ENCODE peak calls at places on chromosomes 2 and 18, in six cellular contexts. One of them, this sample, is unnamed.

GRCh38 chr2:225670111-225670974 is 270.8 kb downstream of the NYAP2 start:
- DNase-seq in trophoblast cell: no peak
- DNase-seq in mesenchymal stem cell: peak; percentile 66
- DNase-seq in H1: no peak
- DNase-seq in neuronal stem cell: no peak
- DNase-seq in IMR-90: peak; percentile 74
- DNase-seq in this sample: peak; percentile 40

GRCh38 chr18:59123588-59124369 is 15.9 kb upstream of the SEC11C start:
- DNase-seq in neuronal stem cell: no peak
- DNase-seq in trophoblast cell: peak; percentile 61
- DNase-seq in mesenchymal stem cell: peak; percentile 62
- DNase-seq in H1: no peak
- DNase-seq in IMR-90: peak; percentile 94
- DNase-seq in this sample: no peak

GRCh38 chr2:216554755-216555154 is 56.1 kb downstream of the RPL37A start:
- DNase-seq in mesenchymal stem cell: no peak
- DNase-seq in trophoblast cell: no peak
- DNase-seq in neuronal stem cell: no peak
- DNase-seq in IMR-90: no peak
- DNase-seq in H1: no peak
- DNase-seq in this sample: no peak

GRCh38 chr18:32244863-32245262 is 55.0 kb downstream of the MEP1B start:
- DNase-seq in IMR-90: no peak
- DNase-seq in H1: no peak
- DNase-seq in neuronal stem cell: no peak
- DNase-seq in mesenchymal stem cell: no peak
- DNase-seq in trophoblast cell: no peak
- DNase-seq in this sample: no peak

GRCh38 chr2:224884188-224884587 is 158.1 kb downstream of the DOCK10 start:
- DNase-seq in H1: no peak
- DNase-seq in mesenchymal stem cell: peak; percentile 46
- DNase-seq in IMR-90: peak; percentile 35
- DNase-seq in trophoblast cell: no peak
- DNase-seq in neuronal stem cell: no peak
- DNase-seq in this sample: no peak

GRCh38 chr2:8682719-8683667 is 1.1 kb downstream of the ID2 start:
- DNase-seq in trophoblast cell: no peak
- DNase-seq in H1: no peak
- DNase-seq in IMR-90: peak; percentile 55
- DNase-seq in neuronal stem cell: peak; percentile 21
- DNase-seq in mesenchymal stem cell: peak; percentile 74
- DNase-seq in this sample: peak; percentile 43

GRCh38 chr2:240567872-240568677 is at the start of gene RNPEPL1:
- DNase-seq in trophoblast cell: peak; percentile 48
- DNase-seq in neuronal stem cell: no peak
- DNase-seq in H1: no peak
- DNase-seq in IMR-90: no peak
- DNase-seq in mesenchymal stem cell: peak; percentile 42
- DNase-seq in this sample: no peak

GRCh38 chr18:13086906-13087305 is 95.7 kb downstream of the CEP192 start:
- DNase-seq in neuronal stem cell: no peak
- DNase-seq in mesenchymal stem cell: no peak
- DNase-seq in trophoblast cell: no peak
- DNase-seq in H1: no peak
- DNase-seq in IMR-90: no peak
- DNase-seq in this sample: no peak

GRCh38 chr2:113703404-113704299 is 52.8 kb downstream of the SLC35F5 start:
- DNase-seq in mesenchymal stem cell: no peak
- DNase-seq in IMR-90: no peak
- DNase-seq in neuronal stem cell: no peak
- DNase-seq in H1: no peak
- DNase-seq in trophoblast cell: no peak
- DNase-seq in this sample: no peak

GRCh38 chr2:62576276-62576939 is 70.4 kb upstream of the TMEM17 start:
- DNase-seq in IMR-90: no peak
- DNase-seq in trophoblast cell: no peak
- DNase-seq in neuronal stem cell: no peak
- DNase-seq in H1: no peak
- DNase-seq in mesenchymal stem cell: peak; percentile 51
- DNase-seq in this sample: no peak

GRCh38 chr2:181038796-181039195 is 58.4 kb downstream of the UBE2E3 start:
- DNase-seq in H1: no peak
- DNase-seq in trophoblast cell: no peak
- DNase-seq in IMR-90: peak; percentile 72
- DNase-seq in mesenchymal stem cell: peak; percentile 2
- DNase-seq in neuronal stem cell: no peak
- DNase-seq in this sample: no peak

GRCh38 chr2:151302879-151303278 is 13.4 kb upstream of the NMI start:
- DNase-seq in IMR-90: peak; percentile 90
- DNase-seq in H1: no peak
- DNase-seq in neuronal stem cell: no peak
- DNase-seq in mesenchymal stem cell: peak; percentile 66
- DNase-seq in trophoblast cell: no peak
- DNase-seq in this sample: no peak

GRCh38 chr2:61434314-61434713 is 36.6 kb downstream of the USP34 start:
- DNase-seq in IMR-90: no peak
- DNase-seq in mesenchymal stem cell: no peak
- DNase-seq in H1: no peak
- DNase-seq in neuronal stem cell: no peak
- DNase-seq in trophoblast cell: no peak
- DNase-seq in this sample: no peak

GRCh38 chr2:36960773-36961172 is 5.6 kb downstream of the STRN start:
- DNase-seq in H1: no peak
- DNase-seq in neuronal stem cell: no peak
- DNase-seq in IMR-90: no peak
- DNase-seq in mesenchymal stem cell: no peak
- DNase-seq in trophoblast cell: no peak
- DNase-seq in this sample: no peak

GRCh38 chr2:42495611-42496010 is 1.8 kb upstream of the KCNG3 start:
- DNase-seq in mesenchymal stem cell: no peak
- DNase-seq in trophoblast cell: no peak
- DNase-seq in IMR-90: no peak
- DNase-seq in H1: no peak
- DNase-seq in neuronal stem cell: no peak
- DNase-seq in this sample: no peak
- H3K4me3 ChIP-seq in mesenchymal stem cell: no peak overlapping the region
- H3K4me3 ChIP-seq in trophoblast cell: no peak overlapping the region
- H3K4me3 ChIP-seq in IMR-90: no peak overlapping the region
- H3K4me3 ChIP-seq in H1: peak overlapping the region; percentile 75
- H3K4me3 ChIP-seq in neuronal stem cell: no peak overlapping the region
- H3K4me3 ChIP-seq in this sample: no peak overlapping the region

DNA sequence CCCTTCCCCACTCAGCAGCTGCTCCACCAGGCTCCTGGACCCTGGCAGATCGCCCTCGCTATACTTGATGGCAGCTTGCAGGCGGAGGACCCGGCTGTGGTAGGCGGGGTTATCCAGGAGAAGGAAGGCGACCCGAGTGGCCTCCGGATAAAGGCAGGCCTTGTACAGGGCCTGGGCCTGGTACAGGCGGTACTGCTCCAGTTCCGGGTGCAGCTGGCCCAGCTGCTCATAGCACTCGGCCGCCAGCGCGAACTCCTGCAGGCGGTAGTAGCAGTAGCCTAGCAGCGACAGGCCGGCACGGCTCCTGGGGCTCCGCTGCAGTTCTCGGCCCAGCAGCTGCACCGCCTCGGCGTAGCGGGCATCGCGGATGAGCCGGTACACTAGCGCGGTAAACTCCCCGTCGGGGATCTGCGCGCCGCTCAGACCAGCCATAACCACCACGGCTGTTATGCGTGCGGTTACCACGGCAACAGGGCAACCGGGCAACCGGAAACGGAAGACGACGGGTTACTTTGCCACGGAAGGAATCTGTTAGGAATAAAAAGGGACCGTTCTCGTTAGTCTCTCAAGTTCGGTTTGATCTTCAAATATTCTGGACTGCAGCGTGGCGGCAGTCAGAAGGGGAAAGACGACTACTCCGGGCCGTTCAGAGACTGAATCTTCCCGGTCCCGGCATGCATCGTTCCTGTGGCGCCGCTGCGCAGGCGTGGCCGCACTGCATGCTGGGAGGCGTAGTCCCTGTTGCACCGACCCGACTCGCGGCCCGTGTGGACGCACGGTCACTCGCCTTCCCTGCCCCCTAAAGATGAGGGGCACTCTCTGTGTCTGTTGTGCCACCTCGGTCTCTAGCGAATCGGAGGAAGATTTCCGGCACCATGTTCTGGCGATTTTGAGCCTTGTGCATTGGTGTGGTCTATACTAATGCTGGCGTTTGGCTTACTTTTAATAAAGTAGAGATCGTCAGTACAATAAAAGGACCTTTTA is 226.0 kb downstream of the AGPS start:
- DNase-seq in neuronal stem cell: peak; percentile 83
- DNase-seq in trophoblast cell: peak; percentile 81
- DNase-seq in IMR-90: peak; percentile 80
- DNase-seq in H1: peak; percentile 50
- DNase-seq in mesenchymal stem cell: peak; percentile 93
- DNase-seq in this sample: peak; percentile 94
- H2BK5ac ChIP-seq in neuronal stem cell: peak overlapping the region; percentile 95
- H2BK5ac ChIP-seq in trophoblast cell: peak overlapping the region; percentile 93
- H2BK5ac ChIP-seq in IMR-90: peak overlapping the region; percentile 99
- H2BK5ac ChIP-seq in H1: peak overlapping the region; percentile 99
- H2BK5ac ChIP-seq in mesenchymal stem cell: peak overlapping the region; percentile 95
- H2BK5ac ChIP-seq in this sample: peak overlapping the region; percentile 98

GRCh38 chr2:33059452-33060156 is 112.9 kb downstream of the LTBP1 start:
- DNase-seq in mesenchymal stem cell: no peak
- DNase-seq in neuronal stem cell: no peak
- DNase-seq in H1: no peak
- DNase-seq in trophoblast cell: no peak
- DNase-seq in IMR-90: no peak
- DNase-seq in this sample: no peak
- H3K4me2 ChIP-seq in mesenchymal stem cell: no peak overlapping the region
- H3K4me2 ChIP-seq in neuronal stem cell: no peak overlapping the region
- H3K4me2 ChIP-seq in H1: no peak overlapping the region
- H3K4me2 ChIP-seq in trophoblast cell: no peak overlapping the region
- H3K4me2 ChIP-seq in IMR-90: peak overlapping the region; percentile 22
- H3K4me2 ChIP-seq in this sample: no peak overlapping the region

GRCh38 chr18:72201032-72201431 is 343.1 kb downstream of the CBLN2 start:
- DNase-seq in neuronal stem cell: no peak
- DNase-seq in IMR-90: no peak
- DNase-seq in H1: no peak
- DNase-seq in trophoblast cell: no peak
- DNase-seq in mesenchymal stem cell: no peak
- DNase-seq in this sample: no peak
- H3K4me3 ChIP-seq in neuronal stem cell: no peak overlapping the region
- H3K4me3 ChIP-seq in IMR-90: no peak overlapping the region
- H3K4me3 ChIP-seq in H1: no peak overlapping the region
- H3K4me3 ChIP-seq in trophoblast cell: no peak overlapping the region
- H3K4me3 ChIP-seq in mesenchymal stem cell: no peak overlapping the region
- H3K4me3 ChIP-seq in this sample: no peak overlapping the region

This sample was measured in mesendoderm.